ENCODE peak calls at places on chromosomes 16 and 17, in six cellular contexts. G is GM23338, Y is HCT116, A is Panc1, J is stomach, R is transverse colon. D is an unnamed sample.

GRCh38 chr16:28003021-28003865 is 60.3 kb downstream of the GSG1L start:
- DNase-seq in G (no peak), Y (no peak), A (no peak), J (no peak), R (no peak), D (peak; percentile 19)

GRCh38 chr17:10198509-10199249 is at the start of gene GAS7:
- DNase-seq in G (peak; percentile 86), Y (no peak), A (no peak), J (peak; percentile 38), R (peak; percentile 41), D (peak; percentile 89)

GRCh38 chr17:19629449-19629848 is 19.1 kb upstream of the ALDH3A2 start:
- DNase-seq in G (no peak), Y (no peak), A (no peak), J (no peak), R (no peak), D (no peak)

GRCh38 chr17:80359422-80360110 is 55.4 kb upstream of the ENDOV start:
- DNase-seq in G (no peak), Y (no peak), A (no peak), J (no peak), R (no peak), D (peak; percentile 17)

GRCh38 chr17:79928502-79929256 is 89.4 kb upstream of the CBX4 start:
- DNase-seq in G (no peak), Y (no peak), A (no peak), J (no peak), R (no peak), D (no peak)

GRCh38 chr17:31390748-31391495 is 553 bp upstream of the RAB11FIP4 start:
- DNase-seq in G (peak; percentile 55), Y (no peak), A (no peak), J (peak; percentile 23), R (no peak), D (peak; percentile 66)

GRCh38 chr17:82231312-82231561 is 2.4 kb downstream of the SLC16A3 start:
- DNase-seq in G (no peak), Y (no peak), A (no peak), J (no peak), R (no peak), D (no peak)

GRCh38 chr16:72139908-72140307 is 32.0 kb downstream of the PMFBP1 start:
- DNase-seq in G (no peak), Y (no peak), A (no peak), J (no peak), R (no peak), D (no peak)

GRCh38 chr16:58024347-58024672 is 1.2 kb upstream of the MMP15 start:
- DNase-seq in G (no peak), Y (no peak), A (no peak), J (no peak), R (no peak), D (no peak)
- TF ChIP-seq POLR2AphosphoS5 in G (no peak), Y (no peak), A (no peak), J (no peak), R (no peak), D (no peak)

DNA sequence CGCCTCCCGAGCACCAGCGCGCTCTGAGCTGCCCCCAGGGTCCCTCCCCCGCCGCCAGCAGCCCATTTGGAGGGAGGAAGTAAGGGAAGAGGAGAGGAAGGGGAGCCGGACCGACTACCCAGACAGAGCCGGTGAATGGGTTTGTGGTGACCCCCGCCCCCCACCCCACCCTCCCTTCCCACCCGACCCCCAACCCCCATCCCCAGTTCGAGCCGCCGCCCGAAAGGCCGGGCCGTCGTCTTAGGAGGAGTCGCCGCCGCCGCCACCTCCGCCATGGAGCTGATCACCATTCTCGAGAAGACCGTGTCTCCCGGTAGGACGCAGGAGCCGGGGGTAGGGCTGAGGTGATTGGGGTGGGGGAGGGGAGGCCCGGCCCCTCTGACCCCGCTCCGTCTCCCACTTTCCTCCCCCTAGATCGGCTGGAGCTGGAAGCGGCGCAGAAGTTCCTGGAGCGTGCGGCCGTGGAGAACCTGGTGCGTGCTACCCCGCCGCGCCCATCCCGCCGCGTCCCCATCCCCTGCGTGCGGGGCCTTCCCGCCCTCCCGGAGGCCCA is 329 bp downstream of the KPNB1 start:
- DNase-seq in G (peak; percentile 59), Y (no peak), A (no peak), J (peak; percentile 54), R (no peak), D (peak; percentile 91)
- TF ChIP-seq POLR2AphosphoS5 in G (no peak), Y (no peak), A (peak; percentile 74), J (no peak), R (no peak), D (no peak)

GRCh38 chr16:9850716-9851115 is 331.5 kb downstream of the GRIN2A start:
- DNase-seq in G (no peak), Y (no peak), A (no peak), J (no peak), R (no peak), D (no peak)

GRCh38 chr16:9859706-9860105 is 322.5 kb downstream of the GRIN2A start:
- DNase-seq in G (no peak), Y (no peak), A (no peak), J (no peak), R (no peak), D (no peak)

GRCh38 chr16:9849697-9850245 is 332.5 kb downstream of the GRIN2A start:
- DNase-seq in G (no peak), Y (no peak), A (no peak), J (no peak), R (no peak), D (no peak)

GRCh38 chr16:9852003-9852402 is 330.2 kb downstream of the GRIN2A start:
- DNase-seq in G (no peak), Y (no peak), A (no peak), J (no peak), R (no peak), D (no peak)

DNA sequence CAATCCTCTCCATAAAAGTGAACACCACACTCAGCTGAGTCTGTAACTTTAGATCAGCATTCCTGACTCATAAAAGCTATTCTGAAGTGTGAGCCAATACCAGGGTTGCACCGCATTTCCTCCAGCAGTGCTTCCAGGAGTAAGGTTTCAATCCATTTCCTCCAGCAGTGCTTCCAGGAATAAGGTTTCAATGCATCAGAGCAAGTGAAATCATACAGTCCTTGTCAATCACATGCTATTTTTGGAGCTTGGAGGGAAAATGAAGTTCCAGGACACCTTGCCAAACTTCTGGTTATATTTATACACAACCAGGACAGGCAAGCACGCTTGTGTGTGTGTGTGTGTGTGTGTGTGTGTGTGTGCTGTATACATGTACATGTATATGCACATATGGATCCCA is 327.6 kb downstream of the GRIN2A start:
- DNase-seq in G (no peak), Y (no peak), A (no peak), J (no peak), R (no peak), D (no peak)
- TF ChIP-seq POLR2AphosphoS5 in G (no peak), Y (no peak), A (no peak), J (no peak), R (no peak), D (no peak)

GRCh38 chr16:80932725-80933124 is 74.0 kb downstream of the CMC2 start:
- DNase-seq in G (peak; percentile 40), Y (no peak), A (no peak), J (peak; percentile 28), R (peak; percentile 41), D (no peak)

GRCh38 chr16:80935691-80936090 is 71.0 kb downstream of the CMC2 start:
- DNase-seq in G (no peak), Y (no peak), A (no peak), J (no peak), R (no peak), D (no peak)

GRCh38 chr16:80938035-80938927 is 68.4 kb downstream of the CMC2 start:
- DNase-seq in G (peak; percentile 70), Y (peak; percentile 51), A (no peak), J (no peak), R (peak; percentile 15), D (no peak)

GRCh38 chr16:80938928-80939260 is 67.8 kb downstream of the CMC2 start:
- DNase-seq in G (no peak), Y (no peak), A (no peak), J (no peak), R (no peak), D (no peak)

GRCh38 chr16:80936410-80936809 is 70.3 kb downstream of the CMC2 start:
- DNase-seq in G (no peak), Y (no peak), A (no peak), J (no peak), R (no peak), D (no peak)
- TF ChIP-seq POLR2AphosphoS5 in G (no peak), Y (no peak), A (no peak), J (no peak), R (no peak), D (no peak)

GRCh38 chr16:24645739-24646645 is 83.5 kb upstream of the TNRC6A start:
- DNase-seq in G (no peak), Y (peak; percentile 91), A (peak; percentile 98), J (no peak), R (no peak), D (no peak)
- TF ChIP-seq POLR2AphosphoS5 in G (no peak), Y (no peak), A (peak; percentile 38), J (peak; percentile 74), R (peak; percentile 75), D (no peak)

DNA sequence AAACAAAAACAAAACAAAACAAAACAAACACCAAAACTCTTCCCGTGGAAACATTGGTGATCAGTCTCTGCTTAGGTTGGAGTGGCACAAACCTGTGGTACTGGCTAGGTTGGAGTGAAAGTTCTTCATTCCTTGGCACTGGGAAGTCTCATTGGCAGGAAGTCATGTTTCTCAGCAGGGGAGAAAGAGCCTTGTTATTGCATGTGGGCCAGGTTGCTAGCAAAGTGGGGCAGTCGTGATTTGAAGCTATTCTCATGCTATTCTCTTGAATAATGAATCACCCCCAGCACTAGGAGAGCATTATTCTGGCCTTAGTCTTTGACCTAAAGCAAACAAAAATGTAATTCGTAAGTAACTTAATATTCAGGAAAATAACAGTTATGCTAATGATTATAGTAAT is 24.3 kb upstream of the B4GALNT2 start:
- DNase-seq in G (peak; percentile 44), Y (no peak), A (no peak), J (peak; percentile 49), R (no peak), D (no peak)
- TF ChIP-seq POLR2AphosphoS5 in G (no peak), Y (no peak), A (no peak), J (no peak), R (no peak), D (no peak)

DNA sequence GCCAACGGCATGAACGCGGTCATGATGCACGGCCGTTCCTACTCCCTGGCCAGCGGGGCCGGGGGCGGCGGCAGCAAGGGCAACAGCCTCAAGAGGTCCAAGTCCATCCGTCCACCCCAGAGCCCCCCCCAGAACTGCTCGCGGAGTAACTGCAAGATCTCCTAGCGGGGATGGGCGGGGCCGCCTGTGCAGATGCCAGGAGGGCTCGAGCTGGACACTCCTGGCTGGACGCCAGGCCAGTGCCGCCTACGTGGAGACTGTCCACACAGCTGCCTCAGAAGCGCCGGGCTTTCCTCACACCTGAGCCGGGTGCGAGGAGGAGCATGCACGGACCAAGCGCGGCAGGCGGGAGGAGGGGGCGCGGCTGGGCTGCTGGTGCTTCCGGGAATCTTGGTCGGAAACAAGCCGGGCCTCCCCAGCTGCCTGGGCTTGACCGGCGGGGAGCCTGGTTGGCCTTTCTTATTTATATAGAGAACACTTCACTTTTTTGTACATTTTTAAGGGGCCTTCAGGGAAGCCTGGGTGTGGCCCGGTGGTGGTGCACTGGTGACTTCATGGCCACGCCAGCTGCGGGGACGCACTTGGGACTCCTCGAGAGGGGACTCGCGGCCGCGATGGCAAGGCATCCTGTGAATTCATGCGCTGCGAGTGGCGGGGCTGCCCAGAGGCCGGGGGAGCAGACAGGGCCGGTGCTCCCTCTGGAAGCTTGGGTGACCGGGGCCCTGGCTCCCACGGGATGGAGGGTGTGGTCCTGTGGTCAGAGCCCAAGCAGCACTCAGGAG is 3.1 kb upstream of the WFIKKN1 start:
- DNase-seq in G (no peak), Y (no peak), A (no peak), J (peak; percentile 61), R (no peak), D (peak; percentile 74)
- TF ChIP-seq POLR2AphosphoS5 in G (no peak), Y (no peak), A (no peak), J (no peak), R (no peak), D (no peak)

GRCh38 chr16:64864232-64864803 is 257.5 kb downstream of the CDH11 start:
- DNase-seq in G (no peak), Y (no peak), A (peak; percentile 27), J (no peak), R (no peak), D (no peak)
- TF ChIP-seq POLR2AphosphoS5 in G (no peak), Y (no peak), A (no peak), J (peak; percentile 49), R (no peak), D (no peak)

D was measured in spleen.